ENCODE peak calls at places on chromosome 19, in seven cellular contexts. One of them, this sample, is unnamed. For H3K4me1, the result is how much of the 10 kb centered on the place peaks cover.

GRCh38 chr19:6481541-6482342 is at the start of gene DENND1C:
- DNase-seq in transverse colon: peak
- DNase-seq in body of pancreas: no peak
- DNase-seq in neuronal stem cell: no peak
- DNase-seq in RWPE2: no peak
- DNase-seq in SJCRH30: no peak
- DNase-seq in CD4-positive, alpha-beta memory T cell: peak
- DNase-seq in this sample: peak

GRCh38 chr19:29552454-29553280 is 26.9 kb downstream of the VSTM2B start:
- DNase-seq in body of pancreas: no peak
- DNase-seq in SJCRH30: no peak
- DNase-seq in neuronal stem cell: no peak
- DNase-seq in RWPE2: no peak
- DNase-seq in CD4-positive, alpha-beta memory T cell: no peak
- DNase-seq in transverse colon: no peak
- DNase-seq in this sample: no peak

GRCh38 chr19:9205506-9206113 is 13.8 kb downstream of the OR7D4 start:
- DNase-seq in transverse colon: peak
- DNase-seq in body of pancreas: peak
- DNase-seq in CD4-positive, alpha-beta memory T cell: peak
- DNase-seq in neuronal stem cell: peak
- DNase-seq in SJCRH30: peak
- DNase-seq in RWPE2: no peak
- DNase-seq in this sample: peak

GRCh38 chr19:33691736-33692135 is 70.0 kb downstream of the CHST8 start:
- DNase-seq in neuronal stem cell: no peak
- DNase-seq in body of pancreas: no peak
- DNase-seq in RWPE2: peak
- DNase-seq in CD4-positive, alpha-beta memory T cell: no peak
- DNase-seq in SJCRH30: no peak
- DNase-seq in transverse colon: no peak
- DNase-seq in this sample: no peak

GRCh38 chr19:19820774-19821315 is 705 bp downstream of the ZNF506 start:
- DNase-seq in RWPE2: no peak
- DNase-seq in transverse colon: no peak
- DNase-seq in SJCRH30: peak
- DNase-seq in neuronal stem cell: no peak
- DNase-seq in CD4-positive, alpha-beta memory T cell: no peak
- DNase-seq in body of pancreas: no peak
- DNase-seq in this sample: no peak

GRCh38 chr19:33374406-33374703 is 846 bp downstream of the CEBPG start:
- DNase-seq in neuronal stem cell: no peak
- DNase-seq in SJCRH30: peak
- DNase-seq in CD4-positive, alpha-beta memory T cell: no peak
- DNase-seq in transverse colon: no peak
- DNase-seq in body of pancreas: peak
- DNase-seq in RWPE2: no peak
- DNase-seq in this sample: peak

GRCh38 chr19:9523885-9524474 is 14.5 kb downstream of the ZNF426 start:
- DNase-seq in CD4-positive, alpha-beta memory T cell: no peak
- DNase-seq in SJCRH30: no peak
- DNase-seq in transverse colon: no peak
- DNase-seq in neuronal stem cell: no peak
- DNase-seq in RWPE2: no peak
- DNase-seq in body of pancreas: no peak
- DNase-seq in this sample: no peak

GRCh38 chr19:31348416-31349159 is 648 bp downstream of the TSHZ3 start:
- DNase-seq in RWPE2: no peak
- DNase-seq in body of pancreas: no peak
- DNase-seq in CD4-positive, alpha-beta memory T cell: peak
- DNase-seq in neuronal stem cell: no peak
- DNase-seq in transverse colon: no peak
- DNase-seq in SJCRH30: peak
- DNase-seq in this sample: no peak

GRCh38 chr19:4539697-4540581 is at the start of gene LRG1:
- DNase-seq in transverse colon: peak
- DNase-seq in CD4-positive, alpha-beta memory T cell: no peak
- DNase-seq in neuronal stem cell: no peak
- DNase-seq in body of pancreas: peak
- DNase-seq in RWPE2: no peak
- DNase-seq in SJCRH30: no peak
- DNase-seq in this sample: no peak

GRCh38 chr19:3818479-3818878 is 32.3 kb upstream of the MATK start:
- DNase-seq in CD4-positive, alpha-beta memory T cell: no peak
- DNase-seq in transverse colon: no peak
- DNase-seq in neuronal stem cell: no peak
- DNase-seq in body of pancreas: no peak
- DNase-seq in RWPE2: no peak
- DNase-seq in SJCRH30: no peak
- DNase-seq in this sample: no peak

GRCh38 chr19:36771275-36772231 is 1.1 kb downstream of the ZNF850 start:
- DNase-seq in CD4-positive, alpha-beta memory T cell: peak
- DNase-seq in body of pancreas: peak
- DNase-seq in transverse colon: peak
- DNase-seq in SJCRH30: peak
- DNase-seq in RWPE2: peak
- DNase-seq in neuronal stem cell: peak
- DNase-seq in this sample: peak

GRCh38 chr19:3380829-3381228 is 14.4 kb downstream of the NFIC start:
- DNase-seq in CD4-positive, alpha-beta memory T cell: no peak
- DNase-seq in RWPE2: no peak
- DNase-seq in SJCRH30: no peak
- DNase-seq in body of pancreas: peak
- DNase-seq in neuronal stem cell: no peak
- DNase-seq in transverse colon: no peak
- DNase-seq in this sample: no peak

GRCh38 chr19:41688098-41688497 is at the start of gene CEACAM7:
- DNase-seq in neuronal stem cell: no peak
- DNase-seq in transverse colon: peak
- DNase-seq in SJCRH30: no peak
- DNase-seq in body of pancreas: no peak
- DNase-seq in CD4-positive, alpha-beta memory T cell: no peak
- DNase-seq in RWPE2: no peak
- DNase-seq in this sample: no peak

GRCh38 chr19:9936151-9937000 is at the start of gene OLFM2:
- DNase-seq in RWPE2: no peak
- DNase-seq in body of pancreas: peak
- DNase-seq in CD4-positive, alpha-beta memory T cell: no peak
- DNase-seq in transverse colon: no peak
- DNase-seq in neuronal stem cell: peak
- DNase-seq in SJCRH30: no peak
- DNase-seq in this sample: peak

GRCh38 chr19:39265321-39265916 is 2.8 kb upstream of the IFNL2 start:
- DNase-seq in neuronal stem cell: no peak
- DNase-seq in SJCRH30: no peak
- DNase-seq in CD4-positive, alpha-beta memory T cell: no peak
- DNase-seq in transverse colon: no peak
- DNase-seq in body of pancreas: no peak
- DNase-seq in RWPE2: peak
- DNase-seq in this sample: peak

GRCh38 chr19:39481229-39481545 is 549 bp downstream of the TIMM50 start:
- DNase-seq in RWPE2: no peak
- DNase-seq in CD4-positive, alpha-beta memory T cell: no peak
- DNase-seq in neuronal stem cell: no peak
- DNase-seq in SJCRH30: no peak
- DNase-seq in body of pancreas: no peak
- DNase-seq in transverse colon: no peak
- DNase-seq in this sample: no peak

GRCh38 chr19:39187552-39187943 is 9.2 kb upstream of the NCCRP1 start:
- DNase-seq in SJCRH30: no peak
- DNase-seq in neuronal stem cell: no peak
- DNase-seq in RWPE2: no peak
- DNase-seq in transverse colon: no peak
- DNase-seq in CD4-positive, alpha-beta memory T cell: no peak
- DNase-seq in body of pancreas: no peak
- DNase-seq in this sample: no peak

GRCh38 chr19:29305268-29305667 is 92.3 kb upstream of the UQCRFS1 start:
- DNase-seq in CD4-positive, alpha-beta memory T cell: no peak
- DNase-seq in body of pancreas: no peak
- DNase-seq in RWPE2: no peak
- DNase-seq in SJCRH30: no peak
- DNase-seq in transverse colon: no peak
- DNase-seq in neuronal stem cell: no peak
- DNase-seq in this sample: no peak

GRCh38 chr19:38375748-38376147 is 1.4 kb downstream of the PSMD8 start:
- DNase-seq in CD4-positive, alpha-beta memory T cell: no peak
- DNase-seq in transverse colon: no peak
- DNase-seq in RWPE2: no peak
- DNase-seq in SJCRH30: no peak
- DNase-seq in neuronal stem cell: no peak
- DNase-seq in body of pancreas: no peak
- DNase-seq in this sample: no peak

GRCh38 chr19:6359517-6359916 is 1.8 kb upstream of the CLPP start:
- DNase-seq in transverse colon: no peak
- DNase-seq in body of pancreas: no peak
- DNase-seq in CD4-positive, alpha-beta memory T cell: no peak
- DNase-seq in RWPE2: no peak
- DNase-seq in SJCRH30: no peak
- DNase-seq in neuronal stem cell: no peak
- DNase-seq in this sample: no peak

GRCh38 chr19:34220472-34221063 is 33.8 kb upstream of the GARRE1 start:
- DNase-seq in CD4-positive, alpha-beta memory T cell: peak
- DNase-seq in SJCRH30: peak
- DNase-seq in neuronal stem cell: peak
- DNase-seq in body of pancreas: peak
- DNase-seq in RWPE2: no peak
- DNase-seq in transverse colon: peak
- DNase-seq in this sample: peak

DNA sequence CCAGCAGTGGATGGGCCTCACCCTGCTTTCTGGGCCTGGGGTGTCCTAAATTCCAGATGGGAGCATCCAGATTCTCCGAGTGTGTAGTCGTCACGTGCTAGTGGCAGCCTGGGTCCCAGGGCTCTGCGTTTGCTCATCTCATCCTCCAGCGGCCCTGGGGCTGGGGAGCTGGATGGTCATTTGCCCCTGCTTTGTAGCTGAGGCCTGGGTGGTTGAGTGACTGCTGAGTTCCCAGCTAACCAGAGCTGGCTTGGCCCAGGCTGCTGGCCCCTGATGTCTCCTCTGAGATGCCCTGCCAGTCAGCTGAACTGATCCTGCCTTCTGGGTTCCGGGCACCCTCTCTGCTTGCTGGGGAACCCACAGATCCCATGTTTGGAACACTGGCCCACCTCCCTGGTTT is 22.5 kb upstream of the CRTC1 start:
- DNase-seq in CD4-positive, alpha-beta memory T cell: no peak
- DNase-seq in SJCRH30: no peak
- DNase-seq in body of pancreas: no peak
- DNase-seq in neuronal stem cell: no peak
- DNase-seq in RWPE2: no peak
- DNase-seq in transverse colon: no peak
- DNase-seq in this sample: no peak
- H3K4me1 ChIP-seq in CD4-positive, alpha-beta memory T cell: under half
- H3K4me1 ChIP-seq in SJCRH30: under half
- H3K4me1 ChIP-seq in body of pancreas: under half
- H3K4me1 ChIP-seq in neuronal stem cell: under half
- H3K4me1 ChIP-seq in RWPE2: under half
- H3K4me1 ChIP-seq in transverse colon: under half
- H3K4me1 ChIP-seq in this sample: under half

GRCh38 chr19:13102666-13103584 is at the start of gene LYL1:
- DNase-seq in SJCRH30: no peak
- DNase-seq in CD4-positive, alpha-beta memory T cell: no peak
- DNase-seq in body of pancreas: no peak
- DNase-seq in neuronal stem cell: no peak
- DNase-seq in transverse colon: peak
- DNase-seq in RWPE2: no peak
- DNase-seq in this sample: peak
- H3K4me1 ChIP-seq in SJCRH30: under half
- H3K4me1 ChIP-seq in CD4-positive, alpha-beta memory T cell: half or more
- H3K4me1 ChIP-seq in body of pancreas: under half
- H3K4me1 ChIP-seq in neuronal stem cell: under half
- H3K4me1 ChIP-seq in transverse colon: under half
- H3K4me1 ChIP-seq in RWPE2: under half
- H3K4me1 ChIP-seq in this sample: under half

GRCh38 chr19:48645652-48646191 is at the start of gene CA11:
- DNase-seq in body of pancreas: no peak
- DNase-seq in neuronal stem cell: no peak
- DNase-seq in transverse colon: no peak
- DNase-seq in RWPE2: no peak
- DNase-seq in CD4-positive, alpha-beta memory T cell: no peak
- DNase-seq in SJCRH30: no peak
- DNase-seq in this sample: peak
- H3K4me1 ChIP-seq in body of pancreas: under half
- H3K4me1 ChIP-seq in neuronal stem cell: under half
- H3K4me1 ChIP-seq in transverse colon: under half
- H3K4me1 ChIP-seq in RWPE2: under half
- H3K4me1 ChIP-seq in CD4-positive, alpha-beta memory T cell: under half
- H3K4me1 ChIP-seq in SJCRH30: under half
- H3K4me1 ChIP-seq in this sample: under half

GRCh38 chr19:46728208-46728607 is 11.3 kb upstream of the PRKD2 start:
- DNase-seq in SJCRH30: no peak
- DNase-seq in body of pancreas: no peak
- DNase-seq in transverse colon: no peak
- DNase-seq in RWPE2: no peak
- DNase-seq in CD4-positive, alpha-beta memory T cell: no peak
- DNase-seq in neuronal stem cell: no peak
- DNase-seq in this sample: no peak

GRCh38 chr19:46730187-46730586 is 13.3 kb upstream of the PRKD2 start:
- DNase-seq in SJCRH30: no peak
- DNase-seq in RWPE2: no peak
- DNase-seq in transverse colon: no peak
- DNase-seq in neuronal stem cell: no peak
- DNase-seq in body of pancreas: no peak
- DNase-seq in CD4-positive, alpha-beta memory T cell: no peak
- DNase-seq in this sample: no peak

GRCh38 chr19:46727757-46728156 is 10.8 kb upstream of the PRKD2 start:
- DNase-seq in body of pancreas: no peak
- DNase-seq in CD4-positive, alpha-beta memory T cell: no peak
- DNase-seq in neuronal stem cell: no peak
- DNase-seq in SJCRH30: no peak
- DNase-seq in transverse colon: no peak
- DNase-seq in RWPE2: peak
- DNase-seq in this sample: no peak

GRCh38 chr19:46729696-46730095 is 12.8 kb upstream of the PRKD2 start:
- DNase-seq in transverse colon: no peak
- DNase-seq in body of pancreas: no peak
- DNase-seq in RWPE2: no peak
- DNase-seq in neuronal stem cell: no peak
- DNase-seq in CD4-positive, alpha-beta memory T cell: no peak
- DNase-seq in SJCRH30: no peak
- DNase-seq in this sample: no peak

DNA sequence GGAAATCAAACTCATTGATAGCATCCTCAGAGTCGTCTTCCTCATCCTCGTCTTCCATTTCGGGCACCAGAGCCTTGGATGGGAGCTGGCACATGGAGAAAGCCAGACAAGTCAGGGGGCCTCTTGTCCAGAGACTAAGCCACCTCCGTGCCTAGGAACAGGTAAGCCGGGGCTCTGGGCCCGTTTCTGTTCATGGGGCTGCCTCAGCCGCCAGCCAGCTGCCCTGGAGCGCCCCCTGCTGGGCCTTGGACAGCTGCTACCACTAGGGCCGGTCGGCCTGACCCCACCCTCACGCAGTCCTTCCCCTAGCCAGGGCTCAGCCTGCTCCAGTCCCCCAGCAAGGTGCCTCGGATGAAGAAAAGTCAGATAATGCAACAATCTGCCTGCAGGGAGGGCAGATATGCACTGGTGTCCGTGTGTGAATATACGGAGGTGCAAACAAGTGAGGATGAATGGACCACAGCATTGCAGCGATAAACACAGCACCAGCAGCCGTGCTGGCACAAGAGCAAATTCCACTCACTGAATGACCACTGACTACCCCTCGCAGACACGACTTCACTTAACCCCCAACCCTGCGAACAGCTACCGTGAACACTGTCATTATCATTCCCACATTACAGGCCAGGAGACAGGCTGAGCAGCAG is 11.9 kb upstream of the PRKD2 start:
- DNase-seq in transverse colon: peak
- DNase-seq in body of pancreas: peak
- DNase-seq in neuronal stem cell: peak
- DNase-seq in SJCRH30: peak
- DNase-seq in RWPE2: no peak
- DNase-seq in CD4-positive, alpha-beta memory T cell: peak
- DNase-seq in this sample: peak
- H3K4me1 ChIP-seq in transverse colon: under half
- H3K4me1 ChIP-seq in body of pancreas: under half
- H3K4me1 ChIP-seq in neuronal stem cell: under half
- H3K4me1 ChIP-seq in SJCRH30: under half
- H3K4me1 ChIP-seq in RWPE2: under half
- H3K4me1 ChIP-seq in CD4-positive, alpha-beta memory T cell: under half
- H3K4me1 ChIP-seq in this sample: under half

This sample was measured in BE2C.